ENCODE peak calls at places on chromosomes 12 and 14, in eight cellular contexts. J is dermis blood vessel endothelial cell; I is Calu3; S is gastrocnemius medialis; N is astrocyte of the spinal cord; M is stimulated activated CD4-positive, alpha-beta T cell treated with anti-CD3 and anti-CD28 coated beads, Interleukin-4, amount 100 ng/mL, for 24 hours; U is HEK293T; C is glutamatergic neuron. X is an unnamed sample.

GRCh38 chr12:46332260-46332659 is 40.3 kb downstream of the SLC38A2 start:
- DNase-seq in J (no peak), I (no peak), S (no peak), N (peak), M (no peak), U (no peak), C (no peak), X (no peak)

GRCh38 chr12:122965851-122966742 is at the start of gene ABCB9:
- DNase-seq in J (peak), I (peak), S (peak), N (peak), M (peak), U (peak), C (peak), X (peak)

GRCh38 chr12:21815306-21816062 is 41.0 kb upstream of the KCNJ8 start:
- DNase-seq in J (no peak), I (no peak), S (no peak), N (peak), M (no peak), U (no peak), C (no peak), X (no peak)

GRCh38 chr14:61528591-61529021 is 166.7 kb upstream of the HIF1A start:
- DNase-seq in J (no peak), I (no peak), S (no peak), N (peak), M (peak), U (no peak), C (no peak), X (no peak)

GRCh38 chr14:37594238-37594915 is 672 bp downstream of the FOXA1 start:
- DNase-seq in J (peak), I (peak), S (no peak), N (peak), M (peak), U (peak), C (peak), X (peak)

GRCh38 chr12:126608607-126609175 is 1543.5 kb downstream of the AACS start:
- DNase-seq in J (no peak), I (no peak), S (no peak), N (no peak), M (no peak), U (no peak), C (no peak), X (no peak)

GRCh38 chr12:100043657-100044056 is 58.9 kb upstream of the ANKS1B start:
- DNase-seq in J (no peak), I (no peak), S (no peak), N (no peak), M (no peak), U (no peak), C (no peak), X (no peak)

GRCh38 chr14:80587096-80587724 is 354.3 kb downstream of the CEP128 start:
- DNase-seq in J (peak), I (no peak), S (no peak), N (peak), M (peak), U (peak), C (no peak), X (peak)

GRCh38 chr12:120737557-120738251 is 12.1 kb downstream of the ACADS start:
- DNase-seq in J (peak), I (no peak), S (no peak), N (no peak), M (no peak), U (peak), C (peak), X (no peak)

GRCh38 chr12:46266869-46267617 is 1.8 kb downstream of the SLC38A1 start:
- DNase-seq in J (peak), I (peak), S (peak), N (peak), M (peak), U (peak), C (peak), X (peak)

GRCh38 chr14:72644038-72644437 is 249.9 kb downstream of the DPF3 start:
- DNase-seq in J (no peak), I (no peak), S (no peak), N (no peak), M (no peak), U (no peak), C (peak), X (no peak)

GRCh38 chr12:5375547-5376295 is 56.2 kb upstream of the NTF3 start:
- DNase-seq in J (no peak), I (no peak), S (no peak), N (no peak), M (no peak), U (no peak), C (no peak), X (no peak)

GRCh38 chr12:78473136-78473535 is 391.4 kb upstream of the SYT1 start:
- DNase-seq in J (peak), I (no peak), S (no peak), N (peak), M (no peak), U (no peak), C (no peak), X (no peak)

GRCh38 chr12:62803756-62804155 is 131.2 kb downstream of the PPM1H start:
- DNase-seq in J (no peak), I (no peak), S (no peak), N (no peak), M (no peak), U (no peak), C (no peak), X (no peak)

GRCh38 chr12:10069099-10069498 is 29.7 kb downstream of the CLEC1A start:
- DNase-seq in J (peak), I (no peak), S (no peak), N (peak), M (no peak), U (no peak), C (no peak), X (no peak)

GRCh38 chr14:94331462-94331861 is 8.3 kb upstream of the SERPINA6 start:
- DNase-seq in J (no peak), I (no peak), S (no peak), N (no peak), M (no peak), U (no peak), C (no peak), X (no peak)

GRCh38 chr14:99026471-99026870 is 245.5 kb downstream of the BCL11B start:
- DNase-seq in J (no peak), I (no peak), S (no peak), N (no peak), M (peak), U (no peak), C (no peak), X (no peak)

GRCh38 chr12:106386836-106387555 is 29.4 kb downstream of the POLR3B start:
- DNase-seq in J (no peak), I (no peak), S (no peak), N (peak), M (no peak), U (no peak), C (no peak), X (no peak)

GRCh38 chr14:69945905-69946304 is 66.7 kb downstream of the SMOC1 start:
- DNase-seq in J (peak), I (no peak), S (no peak), N (peak), M (no peak), U (peak), C (no peak), X (no peak)

GRCh38 chr14:59213368-59214315 is 25.2 kb downstream of the DAAM1 start:
- DNase-seq in J (no peak), I (no peak), S (no peak), N (peak), M (no peak), U (peak), C (no peak), X (no peak)

GRCh38 chr14:24338843-24339242 is 948 bp downstream of the RIPK3 start:
- DNase-seq in J (no peak), I (no peak), S (no peak), N (no peak), M (no peak), U (no peak), C (no peak), X (no peak)

GRCh38 chr14:72920008-72920407 is 6.3 kb upstream of the DCAF4 start:
- DNase-seq in J (no peak), I (no peak), S (no peak), N (no peak), M (no peak), U (no peak), C (no peak), X (no peak)

GRCh38 chr12:92558241-92558773 is 144.5 kb upstream of the PLEKHG7 start:
- DNase-seq in J (no peak), I (no peak), S (no peak), N (no peak), M (no peak), U (no peak), C (no peak), X (no peak)

GRCh38 chr14:72651081-72651480 is 242.8 kb downstream of the DPF3 start:
- DNase-seq in J (peak), I (peak), S (no peak), N (peak), M (no peak), U (no peak), C (no peak), X (no peak)

GRCh38 chr12:80033457-80033856 is 65.9 kb upstream of the OTOGL start:
- DNase-seq in J (no peak), I (no peak), S (no peak), N (peak), M (no peak), U (no peak), C (no peak), X (no peak)